ENCODE peak calls at places on chromosomes 3 and 15, in eight cellular contexts. J, D, Y, U, E, C, B and S are unnamed samples.

GRCh38 chr3:173586176-173586575 is 188.6 kb downstream of the NLGN1 start:
- DNase-seq in B (no peak), C (no peak), J (no peak), E (no peak), U (no peak), Y (no peak), D (no peak), S (no peak)

GRCh38 chr3:45092132-45093031 is 53.8 kb downstream of the CDCP1 start:
- DNase-seq in Y (no peak), D (no peak), J (no peak), E (peak), B (no peak), C (no peak), U (no peak), S (no peak)

GRCh38 chr3:2099779-2100191 is 1.1 kb downstream of the CNTN4 start:
- DNase-seq in C (no peak), Y (no peak), J (no peak), U (no peak), D (peak), B (peak), E (no peak), S (no peak)

GRCh38 chr3:152222327-152222726 is 46.4 kb upstream of the MBNL1 start:
- DNase-seq in C (no peak), B (no peak), Y (no peak), J (no peak), U (no peak), D (no peak), E (peak), S (no peak)

GRCh38 chr3:187085933-187086332 is 53.4 kb downstream of the RPL39L start:
- DNase-seq in D (no peak), B (no peak), E (no peak), C (no peak), Y (no peak), U (no peak), J (no peak), S (no peak)

GRCh38 chr3:144127014-144127413 is 155.4 kb downstream of the DIPK2A start:
- DNase-seq in D (no peak), E (no peak), B (no peak), C (no peak), U (no peak), Y (no peak), J (no peak), S (no peak)

GRCh38 chr15:65110676-65111292 is 4.2 kb downstream of the UBAP1L start:
- DNase-seq in D (no peak), J (no peak), U (no peak), C (no peak), B (no peak), Y (no peak), E (no peak), S (no peak)

GRCh38 chr15:69193948-69194827 is 33.8 kb downstream of the GLCE start:
- DNase-seq in C (no peak), J (no peak), D (no peak), B (no peak), U (no peak), E (peak), Y (no peak), S (no peak)

GRCh38 chr3:39050020-39050419 is 1.7 kb downstream of the SCN11A start:
- DNase-seq in Y (no peak), E (no peak), C (no peak), B (no peak), J (no peak), U (no peak), D (no peak), S (no peak)

GRCh38 chr3:1171320-1171719 is 78.5 kb downstream of the CNTN6 start:
- DNase-seq in J (no peak), Y (no peak), B (no peak), U (no peak), C (no peak), E (no peak), D (no peak), S (no peak)

GRCh38 chr15:73650387-73651126 is 17.4 kb upstream of the NPTN start:
- DNase-seq in C (peak), Y (no peak), J (no peak), B (no peak), U (no peak), E (no peak), D (no peak), S (no peak)

GRCh38 chr15:42612367-42612912 is 37.0 kb downstream of the STARD9 start:
- DNase-seq in Y (no peak), J (no peak), E (no peak), C (no peak), B (no peak), D (no peak), U (no peak), S (no peak)

GRCh38 chr3:136404056-136404455 is 153.9 kb downstream of the PCCB start:
- DNase-seq in B (no peak), E (no peak), J (no peak), U (no peak), C (no peak), D (no peak), Y (no peak), S (no peak)

GRCh38 chr3:185744997-185745843 is 79.6 kb downstream of the IGF2BP2 start:
- DNase-seq in J (no peak), U (no peak), Y (peak), E (peak), B (no peak), C (no peak), D (peak), S (no peak)

GRCh38 chr3:55968331-55968730 is 481.2 kb upstream of the WNT5A start:
- DNase-seq in D (no peak), Y (no peak), C (no peak), J (no peak), E (no peak), U (no peak), B (no peak), S (no peak)

GRCh38 chr3:47991341-47991740 is 24.9 kb downstream of the MAP4 start:
- DNase-seq in D (no peak), E (no peak), J (no peak), C (no peak), B (no peak), Y (no peak), U (no peak), S (no peak)

GRCh38 chr3:30319713-30320112 is 286.7 kb upstream of the TGFBR2 start:
- DNase-seq in Y (peak), J (no peak), B (no peak), E (no peak), U (peak), C (peak), D (no peak), S (no peak)

GRCh38 chr3:30623375-30623774 is 17.0 kb downstream of the TGFBR2 start:
- DNase-seq in U (no peak), C (no peak), E (no peak), B (no peak), D (no peak), J (no peak), Y (no peak), S (no peak)

GRCh38 chr3:10697918-10698317 is 118.1 kb upstream of the SLC6A11 start:
- DNase-seq in U (peak), J (no peak), C (peak), E (no peak), D (no peak), Y (no peak), B (no peak), S (no peak)

GRCh38 chr3:139534444-139534812 is 5.1 kb downstream of the RBP1 start:
- DNase-seq in J (no peak), E (peak), B (no peak), Y (no peak), C (peak), D (no peak), U (no peak), S (no peak)

GRCh38 chr15:81257435-81257834 is 60.8 kb downstream of the IL16 start:
- DNase-seq in D (no peak), J (no peak), B (no peak), E (no peak), U (no peak), C (no peak), Y (no peak), S (no peak)

GRCh38 chr3:187955076-187955952 is 198.6 kb upstream of the LPP start:
- DNase-seq in D (no peak), E (peak), J (peak), Y (no peak), C (no peak), B (peak), U (no peak), S (no peak)

GRCh38 chr15:53115563-53115962 is 325.4 kb upstream of the ONECUT1 start:
- DNase-seq in C (no peak), E (no peak), U (no peak), J (no peak), D (no peak), Y (no peak), B (no peak), S (no peak)

GRCh38 chr3:184379375-184380209 is at the start of gene CHRD:
- DNase-seq in D (no peak), E (no peak), C (no peak), B (peak), Y (no peak), J (peak), U (no peak), S (no peak)

GRCh38 chr3:170869645-170870593 is at the start of gene RPL22L1:
- DNase-seq in U (peak), Y (peak), C (peak), D (peak), B (peak), E (peak), J (peak), S (peak)

GRCh38 chr15:100764778-100765457 is 114.7 kb upstream of the ALDH1A3 start:
- DNase-seq in Y (no peak), U (peak), B (no peak), C (no peak), E (peak), J (no peak), D (no peak), S (no peak)

GRCh38 chr3:12421132-12421531 is 63.1 kb upstream of the TSEN2 start:
- DNase-seq in C (no peak), Y (no peak), D (no peak), B (no peak), U (no peak), J (no peak), E (no peak), S (no peak)

GRCh38 chr15:33735637-33736247 is 232.6 kb upstream of the CHRM5 start:
- DNase-seq in Y (peak), E (no peak), C (peak), U (peak), B (no peak), J (no peak), D (no peak), S (peak)

GRCh38 chr3:113039546-113039945 is 48.8 kb downstream of the GTPBP8 start:
- DNase-seq in E (no peak), J (no peak), U (no peak), D (no peak), C (no peak), Y (no peak), B (no peak), S (no peak)

GRCh38 chr3:81995334-81995733 is 233.9 kb upstream of the GBE1 start:
- DNase-seq in E (no peak), Y (no peak), D (no peak), J (no peak), C (no peak), B (no peak), U (no peak), S (no peak)
- TF ChIP-seq CTCF in E (no peak), Y (no peak), D (no peak), J (no peak), C (peak), B (peak), U (no peak), S (no peak)

DNA sequence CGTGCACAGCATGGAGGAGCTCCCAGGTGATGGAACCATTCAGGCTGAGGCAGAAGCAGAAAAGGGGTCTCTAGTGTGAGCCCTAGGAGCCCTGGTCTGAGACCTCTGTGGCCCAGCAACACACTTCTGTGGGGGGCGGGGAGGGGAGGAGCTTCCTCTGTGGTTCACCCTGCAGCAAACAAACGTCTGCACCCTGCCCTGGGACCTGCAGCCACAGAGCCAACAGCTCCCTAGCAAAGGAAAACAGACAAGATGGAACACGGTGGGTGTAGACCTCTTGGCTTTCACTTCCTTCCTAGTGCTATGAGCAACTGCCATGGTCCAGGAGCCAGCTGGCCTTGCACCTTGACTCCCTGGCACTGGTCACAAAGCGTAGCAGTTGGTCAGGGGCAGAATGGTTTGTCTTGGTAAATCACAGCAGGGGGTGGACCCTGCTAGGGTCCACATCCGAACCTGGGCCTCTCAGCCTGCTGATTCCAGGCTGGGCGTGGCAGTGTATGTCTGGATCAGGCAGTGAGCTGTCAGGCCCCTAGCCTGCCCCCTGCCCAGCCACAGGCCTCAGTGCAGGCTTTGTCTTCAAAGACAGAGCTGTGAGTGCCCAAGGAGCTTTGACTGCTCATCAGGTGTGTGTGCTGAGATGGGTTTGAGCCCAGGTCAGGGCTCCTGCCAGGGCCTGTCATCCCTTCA is 6.7 kb downstream of the AMIGO3 start:
- DNase-seq in E (no peak), Y (no peak), J (peak), D (no peak), C (no peak), B (peak), U (peak), S (no peak)
- TF ChIP-seq CTCF in E (no peak), Y (no peak), J (no peak), D (no peak), C (no peak), B (no peak), U (no peak), S (no peak)

GRCh38 chr15:36498401-36498800 is 81.0 kb upstream of the CDIN1 start:
- DNase-seq in J (no peak), C (no peak), U (no peak), B (no peak), Y (no peak), D (no peak), E (no peak), S (no peak)
- TF ChIP-seq CTCF in J (no peak), C (no peak), U (no peak), B (no peak), Y (no peak), D (no peak), E (no peak), S (no peak)

DNA sequence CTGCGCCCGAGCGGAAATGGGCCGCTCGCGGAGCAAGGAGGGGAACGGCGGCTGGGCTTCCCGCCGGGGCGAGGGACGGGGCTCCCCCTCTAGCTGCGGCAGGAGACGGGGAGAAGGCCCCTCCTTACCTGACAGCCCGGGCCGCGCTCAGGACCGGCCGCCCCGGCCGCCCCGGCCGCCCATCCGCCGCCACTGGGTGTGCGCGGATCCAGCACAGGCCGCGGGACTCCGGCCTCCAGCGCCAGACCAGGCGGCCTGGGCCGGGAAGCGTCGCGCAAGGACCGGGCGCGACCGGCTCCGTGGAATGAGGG is 296 bp downstream of the TPRA1 start:
- DNase-seq in Y (no peak), B (no peak), D (peak), J (no peak), U (no peak), E (no peak), C (no peak), S (no peak)
- TF ChIP-seq CTCF in Y (no peak), B (no peak), D (no peak), J (no peak), U (no peak), E (no peak), C (no peak), S (no peak)

GRCh38 chr3:58236527-58237237 is 910 bp upstream of the ABHD6 start:
- DNase-seq in E (no peak), Y (peak), U (peak), B (peak), J (peak), D (no peak), C (no peak), S (no peak)

GRCh38 chr3:58235970-58236369 is 1.6 kb upstream of the ABHD6 start:
- DNase-seq in C (no peak), U (no peak), E (no peak), D (no peak), B (no peak), J (no peak), Y (no peak), S (no peak)

GRCh38 chr3:58238830-58239229 is 1.2 kb downstream of the ABHD6 start:
- DNase-seq in Y (no peak), B (no peak), D (no peak), E (no peak), U (no peak), C (no peak), J (no peak), S (no peak)

GRCh38 chr3:58237940-58238681 is 519 bp downstream of the ABHD6 start:
- DNase-seq in D (peak), E (no peak), Y (peak), B (peak), U (peak), C (peak), J (peak), S (peak)

DNA sequence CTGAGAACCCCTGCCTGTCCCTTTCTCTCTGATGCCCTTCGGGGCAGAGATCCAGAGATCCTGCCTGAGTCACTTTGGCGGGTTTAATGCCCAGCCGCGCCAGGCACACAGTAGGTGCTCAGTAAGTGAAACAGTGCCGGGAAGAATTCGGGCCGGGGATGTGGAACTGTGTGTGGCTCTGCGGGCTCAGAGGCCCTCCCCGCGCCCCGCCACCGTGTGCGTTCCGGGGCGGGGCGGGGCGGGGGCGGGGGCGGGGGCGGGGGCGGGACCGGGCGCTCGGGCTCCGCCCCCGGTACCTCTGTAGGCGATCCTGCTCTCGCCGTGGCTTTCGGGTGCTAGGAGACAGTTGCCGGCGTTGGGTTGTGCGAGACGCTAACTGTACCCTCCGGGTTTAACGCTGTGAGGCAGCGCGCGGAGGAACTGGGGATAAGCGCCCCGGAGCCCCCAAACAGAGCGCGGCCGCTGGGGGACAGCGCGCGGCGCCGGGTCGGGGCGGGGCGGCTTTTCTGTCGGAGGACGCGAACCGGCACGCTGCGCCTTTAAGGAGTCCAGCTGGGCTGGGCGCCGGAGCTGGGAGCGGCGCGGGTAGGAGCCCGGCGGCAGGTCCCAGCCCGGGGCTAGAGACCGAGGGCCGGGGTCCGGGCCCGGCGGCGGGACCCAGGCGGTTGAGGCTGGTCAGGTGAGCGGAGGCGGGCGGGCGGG is at the start of gene ABHD6:
- DNase-seq in D (peak), C (peak), E (no peak), B (peak), U (peak), Y (peak), J (peak), S (peak)
- TF ChIP-seq CTCF in D (peak), C (no peak), E (peak), B (peak), U (no peak), Y (no peak), J (no peak), S (peak)

GRCh38 chr15:66789029-66790025 is 87.3 kb downstream of the SMAD6 start:
- DNase-seq in U (peak), B (peak), Y (no peak), J (peak), D (no peak), E (no peak), C (peak), S (no peak)
- TF ChIP-seq CTCF in U (no peak), B (peak), Y (no peak), J (peak), D (peak), E (peak), C (peak), S (peak)